ENCODE peak calls at places on chromosome 17, in four cellular contexts. I, U, Z and M are unnamed samples.

GRCh38 chr17:2792541-2793169 is 3.6 kb upstream of the RAP1GAP2 start:
- DNase-seq in I (no peak), U (peak), Z (no peak), M (no peak)

GRCh38 chr17:50621562-50621961 is 13.1 kb upstream of the ABCC3 start:
- DNase-seq in I (no peak), U (no peak), Z (no peak), M (no peak)

GRCh38 chr17:40707720-40708119 is 4.2 kb upstream of the KRT24 start:
- DNase-seq in I (peak), U (no peak), Z (no peak), M (no peak)

GRCh38 chr17:17685775-17686291 is 4.6 kb downstream of the RAI1 start:
- DNase-seq in I (peak), U (peak), Z (no peak), M (no peak)

GRCh38 chr17:4840893-4841242 is 7.7 kb downstream of the MINK1 start:
- DNase-seq in I (no peak), U (peak), Z (no peak), M (no peak)

GRCh38 chr17:79306688-79307323 is 232.2 kb downstream of the ENGASE start:
- DNase-seq in I (no peak), U (no peak), Z (peak), M (no peak)

GRCh38 chr17:42101513-42102292 is 3.4 kb upstream of the ZNF385C start:
- DNase-seq in I (peak), U (peak), Z (peak), M (peak)

GRCh38 chr17:73834684-73835343 is 190.6 kb upstream of the SDK2 start:
- DNase-seq in I (no peak), U (no peak), Z (no peak), M (no peak)

GRCh38 chr17:6215071-6216035 is 145.2 kb downstream of the WSCD1 start:
- DNase-seq in I (no peak), U (no peak), Z (no peak), M (no peak)

GRCh38 chr17:31266042-31266441 is 31.0 kb downstream of the OMG start:
- DNase-seq in I (no peak), U (no peak), Z (peak), M (no peak)

GRCh38 chr17:37608369-37609169 is 649 bp downstream of the SYNRG start:
- DNase-seq in I (peak), U (no peak), Z (peak), M (no peak)

GRCh38 chr17:9899280-9900018 is 5.6 kb downstream of the RCVRN start:
- DNase-seq in I (no peak), U (no peak), Z (no peak), M (no peak)

GRCh38 chr17:73516356-73516755 is 127.9 kb downstream of the SDK2 start:
- DNase-seq in I (no peak), U (no peak), Z (no peak), M (no peak)

GRCh38 chr17:55518549-55518948 is 7.3 kb upstream of the SMIM36 start:
- DNase-seq in I (no peak), U (no peak), Z (no peak), M (no peak)

GRCh38 chr17:29717817-29718216 is 95.1 kb upstream of the CORO6 start:
- DNase-seq in I (no peak), U (no peak), Z (no peak), M (no peak)

GRCh38 chr17:559699-560378 is 154.8 kb downstream of the VPS53 start:
- DNase-seq in I (peak), U (no peak), Z (no peak), M (no peak)

GRCh38 chr17:80942360-80943345 is 49.0 kb upstream of the CHMP6 start:
- DNase-seq in I (no peak), U (no peak), Z (no peak), M (no peak)

GRCh38 chr17:47962901-47963300 is 5.2 kb upstream of the PRR15L start:
- DNase-seq in I (no peak), U (no peak), Z (no peak), M (no peak)

GRCh38 chr17:48532261-48532660 is 1.4 kb upstream of the HOXB1 start:
- DNase-seq in I (no peak), U (no peak), Z (no peak), M (no peak)

GRCh38 chr17:41678411-41678906 is 10.2 kb upstream of the EIF1 start:
- DNase-seq in I (peak), U (peak), Z (no peak), M (no peak)

GRCh38 chr17:34163681-34164080 is 91.4 kb upstream of the CCL2 start:
- DNase-seq in I (peak), U (no peak), Z (no peak), M (no peak)